ENCODE peak calls at places on chromosomes 2 and 18, in seven cellular contexts. F is uterus, W is ovary, B is SK-N-SH, Y is PC-9, S is tibial artery, Z is endodermal cell. J is an unnamed sample.

GRCh38 chr2:171469176-171469575 is 35.1 kb downstream of the DCAF17 start:
- DNase-seq in S (no peak), Z (no peak), W (no peak), B (no peak), Y (no peak), F (no peak), J (no peak)

GRCh38 chr2:157184161-157184910 is 73.2 kb upstream of the GALNT5 start:
- DNase-seq in W (no peak), S (no peak), Y (no peak), B (no peak), F (no peak), Z (no peak), J (no peak)

GRCh38 chr2:58131191-58132011 is 84.8 kb downstream of the VRK2 start:
- DNase-seq in S (no peak), B (peak; percentile 65), W (peak; percentile 24), F (peak; percentile 20), Z (no peak), Y (no peak), J (no peak)

GRCh38 chr2:232838406-232838874 is 31.6 kb upstream of the SNORC start:
- DNase-seq in F (no peak), W (no peak), Y (peak; percentile 85), B (no peak), S (no peak), Z (no peak), J (peak; percentile 84)

GRCh38 chr2:24435391-24436316 is 55.4 kb upstream of the NCOA1 start:
- DNase-seq in Y (no peak), Z (no peak), B (peak; percentile 61), F (peak; percentile 62), W (peak; percentile 62), S (peak; percentile 77), J (no peak)

GRCh38 chr2:23502096-23502495 is 117.1 kb downstream of the KLHL29 start:
- DNase-seq in Z (no peak), B (no peak), S (no peak), W (peak; percentile 47), Y (no peak), F (no peak), J (no peak)

GRCh38 chr2:15889800-15890498 is 50.4 kb upstream of the MYCN start:
- DNase-seq in Z (no peak), B (no peak), S (no peak), W (no peak), F (no peak), Y (no peak), J (no peak)

GRCh38 chr2:72603481-72603880 is 222.4 kb downstream of the EXOC6B start:
- DNase-seq in Z (no peak), W (no peak), B (no peak), Y (no peak), S (no peak), F (no peak), J (no peak)

GRCh38 chr2:239114119-239114581 is 266.3 kb downstream of the TWIST2 start:
- DNase-seq in W (no peak), F (no peak), S (no peak), Z (peak; percentile 66), B (peak; percentile 75), Y (no peak), J (no peak)

GRCh38 chr18:79476918-79477685 is 81.4 kb downstream of the NFATC1 start:
- DNase-seq in Y (no peak), B (no peak), Z (no peak), W (no peak), F (no peak), S (peak; percentile 43), J (peak; percentile 40)

GRCh38 chr2:220556658-220557057 is 929.2 kb downstream of the SLC4A3 start:
- DNase-seq in W (no peak), F (no peak), S (no peak), Y (no peak), B (no peak), Z (no peak), J (no peak)

GRCh38 chr2:194674043-194674442 is 983.0 kb upstream of the SLC39A10 start:
- DNase-seq in Y (no peak), S (no peak), W (no peak), F (no peak), B (no peak), Z (no peak), J (no peak)

GRCh38 chr2:23803275-23803964 is 123.5 kb downstream of the ATAD2B start:
- DNase-seq in F (no peak), Y (peak; percentile 68), S (no peak), Z (no peak), W (no peak), B (no peak), J (no peak)

GRCh38 chr2:209141142-209141541 is 282.7 kb upstream of the MAP2 start:
- DNase-seq in Y (no peak), W (no peak), Z (no peak), F (no peak), S (no peak), B (no peak), J (no peak)

GRCh38 chr2:228768818-228769217 is 502.3 kb downstream of the PID1 start:
- DNase-seq in Z (no peak), F (no peak), S (no peak), Y (no peak), B (no peak), W (no peak), J (no peak)

GRCh38 chr2:159622966-159623365 is 6.6 kb upstream of the BAZ2B start:
- DNase-seq in Y (no peak), S (no peak), W (no peak), B (no peak), Z (no peak), F (no peak), J (no peak)

GRCh38 chr2:110101280-110101844 is 14.3 kb downstream of the MALL start:
- DNase-seq in Y (peak; percentile 99), Z (peak; percentile 66), F (peak; percentile 85), S (peak; percentile 99), B (peak; percentile 84), W (peak; percentile 91), J (peak; percentile 92)

GRCh38 chr2:152421521-152422367 is 86.8 kb downstream of the FMNL2 start:
- DNase-seq in Y (peak; percentile 95), B (peak; percentile 41), S (no peak), Z (no peak), W (no peak), F (peak; percentile 32), J (no peak)

GRCh38 chr18:28399781-28400362 is 222.9 kb upstream of the CDH2 start:
- DNase-seq in S (no peak), B (no peak), Z (no peak), W (no peak), F (no peak), Y (no peak), J (no peak)

GRCh38 chr2:26982102-26982742 is 11.8 kb downstream of the MAPRE3 start:
- DNase-seq in B (peak; percentile 76), F (peak; percentile 50), S (no peak), Y (peak; percentile 65), W (peak; percentile 62), Z (peak; percentile 73), J (no peak)

GRCh38 chr2:152383702-152384101 is 48.7 kb downstream of the FMNL2 start:
- DNase-seq in Z (no peak), W (no peak), B (no peak), F (no peak), Y (no peak), S (no peak), J (no peak)

GRCh38 chr2:31893093-31893492 is 117.7 kb downstream of the MEMO1 start:
- DNase-seq in B (no peak), F (no peak), W (no peak), S (no peak), Y (no peak), Z (no peak), J (no peak)

GRCh38 chr2:121884515-121884915 is 129.1 kb downstream of the TSN start:
- DNase-seq in Y (no peak), Z (peak; percentile 55), B (no peak), W (no peak), S (no peak), F (no peak), J (no peak)

GRCh38 chr18:36835927-36836326 is 7.0 kb downstream of the KIAA1328 start:
- DNase-seq in Z (no peak), F (no peak), Y (no peak), S (no peak), W (no peak), B (no peak), J (no peak)

GRCh38 chr2:125979886-125980285 is 676.1 kb upstream of the GYPC start:
- DNase-seq in W (no peak), S (no peak), Y (no peak), B (no peak), F (no peak), Z (no peak), J (no peak)
- H3K4me3 ChIP-seq in W (no peak overlapping the region), S (no peak overlapping the region), Y (no peak overlapping the region), B (no peak overlapping the region), F (no peak overlapping the region), Z (no peak overlapping the region), J (no peak overlapping the region)

GRCh38 chr18:10244341-10244740 is 210.1 kb upstream of the APCDD1 start:
- DNase-seq in S (no peak), W (no peak), Z (no peak), F (no peak), Y (no peak), B (no peak), J (no peak)
- TF ChIP-seq CTCF in S (no peak), W (no peak), Z (no peak), F (no peak), Y (no peak), B (no peak), J (no peak)

GRCh38 chr18:13313006-13313661 is 94.6 kb downstream of the LDLRAD4 start:
- DNase-seq in B (no peak), F (no peak), S (no peak), W (no peak), Z (no peak), Y (no peak), J (no peak)
- H3K4me1 ChIP-seq in B (no peaks in the 10 kb centered on the region), F (no peaks in the 10 kb centered on the region), S (no peaks in the 10 kb centered on the region), W (no peaks in the 10 kb centered on the region), Z (no peaks in the 10 kb centered on the region), Y (no peaks in the 10 kb centered on the region), J (peaks cover 15% of the 10 kb centered on the region)

GRCh38 chr18:58584219-58585127 is 44.4 kb downstream of the ALPK2 start:
- DNase-seq in B (no peak), S (no peak), F (no peak), W (no peak), Z (peak; percentile 71), Y (peak; percentile 73), J (no peak)

GRCh38 chr18:58581265-58581664 is 47.6 kb downstream of the ALPK2 start:
- DNase-seq in F (no peak), Z (peak; percentile 63), S (no peak), Y (peak; percentile 76), B (no peak), W (no peak), J (no peak)

GRCh38 chr18:58580623-58581022 is 48.3 kb downstream of the ALPK2 start:
- DNase-seq in S (no peak), Y (no peak), B (no peak), F (no peak), Z (peak; percentile 81), W (no peak), J (no peak)

GRCh38 chr18:58586269-58586668 is 42.6 kb downstream of the ALPK2 start:
- DNase-seq in W (no peak), B (no peak), Z (no peak), S (no peak), F (no peak), Y (no peak), J (no peak)

GRCh38 chr18:58583569-58583968 is 45.3 kb downstream of the ALPK2 start:
- DNase-seq in Y (no peak), W (no peak), S (no peak), B (no peak), F (no peak), Z (no peak), J (no peak)
- H3K4me3 ChIP-seq in Y (no peak overlapping the region), W (no peak overlapping the region), S (no peak overlapping the region), B (no peak overlapping the region), F (no peak overlapping the region), Z (no peak overlapping the region), J (no peak overlapping the region)

GRCh38 chr2:230746213-230746612 is 33.6 kb downstream of the CAB39 start:
- DNase-seq in B (no peak), Z (no peak), S (no peak), W (no peak), Y (no peak), F (no peak), J (no peak)
- TF ChIP-seq CTCF in B (no peak), Z (no peak), S (no peak), W (no peak), Y (no peak), F (no peak), J (no peak)